ENCODE peak calls at places on chromosomes 12 and 14, in nine cellular contexts. Q is GM23338, Z is GM23248, D is hepatocyte, M is neural progenitor cell, K is MM.1S, P is HCT116, N is OCI-LY7, I is SK-N-SH. A is an unnamed sample.

GRCh38 chr14:64838656-64839055 is 41.1 kb downstream of the SPTB start:
- DNase-seq in Q (no peak), Z (no peak), D (peak), M (no peak), K (no peak), P (no peak), N (no peak), I (no peak), A (peak)

GRCh38 chr14:91249841-91250616 is 5.5 kb upstream of the GPR68 start:
- DNase-seq in Q (no peak), Z (peak), D (peak), M (peak), K (peak), P (no peak), N (peak), I (peak), A (peak)

GRCh38 chr12:69254046-69254445 is 14.7 kb downstream of the CPSF6 start:
- DNase-seq in Q (peak), Z (peak), D (peak), M (peak), K (peak), P (peak), N (peak), I (peak), A (peak)

GRCh38 chr14:73462815-73463214 is 4.5 kb upstream of the NUMB start:
- DNase-seq in Q (no peak), Z (peak), D (no peak), M (no peak), K (no peak), P (no peak), N (no peak), I (peak), A (no peak)

GRCh38 chr14:21647380-21647779 is 6.3 kb upstream of the OR4E2 start:
- DNase-seq in Q (no peak), Z (peak), D (no peak), M (no peak), K (no peak), P (no peak), N (no peak), I (no peak), A (no peak)

GRCh38 chr14:61460853-61461611 is 139.7 kb downstream of the PRKCH start:
- DNase-seq in Q (no peak), Z (peak), D (no peak), M (no peak), K (peak), P (no peak), N (no peak), I (no peak), A (peak)

GRCh38 chr12:66149702-66150398 is 19.3 kb upstream of the LLPH start:
- DNase-seq in Q (peak), Z (no peak), D (no peak), M (no peak), K (no peak), P (no peak), N (no peak), I (no peak), A (peak)

GRCh38 chr14:61557854-61558253 is 137.5 kb upstream of the HIF1A start:
- DNase-seq in Q (no peak), Z (no peak), D (no peak), M (no peak), K (no peak), P (no peak), N (no peak), I (no peak), A (no peak)

GRCh38 chr14:66476964-66477363 is 9.2 kb upstream of the CCDC196 start:
- DNase-seq in Q (no peak), Z (peak), D (no peak), M (no peak), K (no peak), P (no peak), N (no peak), I (peak), A (peak)

GRCh38 chr12:119715268-119715620 is 47.3 kb downstream of the PRKAB1 start:
- DNase-seq in Q (no peak), Z (no peak), D (no peak), M (no peak), K (no peak), P (no peak), N (no peak), I (no peak), A (peak)

GRCh38 chr12:89348894-89349669 is 3.2 kb downstream of the DUSP6 start:
- DNase-seq in Q (no peak), Z (peak), D (no peak), M (peak), K (peak), P (no peak), N (no peak), I (no peak), A (no peak)

GRCh38 chr14:65042731-65043372 is 56.2 kb downstream of the FNTB start:
- DNase-seq in Q (no peak), Z (no peak), D (no peak), M (no peak), K (no peak), P (no peak), N (no peak), I (no peak), A (no peak)

GRCh38 chr12:99111600-99111999 is 466.5 kb downstream of the APAF1 start:
- DNase-seq in Q (peak), Z (no peak), D (no peak), M (peak), K (no peak), P (no peak), N (no peak), I (no peak), A (peak)

GRCh38 chr12:99108924-99109323 is 463.8 kb downstream of the APAF1 start:
- DNase-seq in Q (peak), Z (no peak), D (no peak), M (no peak), K (no peak), P (no peak), N (no peak), I (no peak), A (no peak)

GRCh38 chr12:99110866-99111265 is 465.8 kb downstream of the APAF1 start:
- DNase-seq in Q (no peak), Z (no peak), D (no peak), M (no peak), K (no peak), P (no peak), N (no peak), I (no peak), A (no peak)

DNA sequence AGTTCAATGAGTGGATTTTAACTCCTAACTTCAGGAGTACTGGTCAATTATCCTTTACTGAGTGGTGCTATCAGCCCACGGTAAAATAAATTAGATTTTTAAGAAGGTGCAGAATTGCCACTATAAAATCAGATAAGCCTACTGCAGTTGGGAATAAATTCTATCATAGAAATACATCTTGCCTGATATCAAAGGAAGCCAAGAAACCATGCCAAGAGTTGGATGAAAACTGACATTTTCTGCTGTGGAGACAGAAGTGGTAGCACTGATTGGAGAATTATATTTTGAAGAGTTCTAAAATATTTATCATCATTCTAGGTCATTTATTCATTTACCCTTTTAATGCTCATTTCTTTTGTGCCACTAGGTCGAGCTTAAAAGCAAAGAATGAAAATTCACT is 465.1 kb downstream of the APAF1 start:
- DNase-seq in Q (no peak), Z (no peak), D (no peak), M (no peak), K (no peak), P (no peak), N (no peak), I (no peak), A (no peak)
- H3K4me2 ChIP-seq in Q (no peak), Z (no peak), D (no peak), M (no peak), K (no peak), P (no peak), N (no peak), I (no peak), A (no peak)

GRCh38 chr12:19273482-19274330 is 144.2 kb downstream of the PLEKHA5 start:
- DNase-seq in Q (no peak), Z (peak), D (peak), M (no peak), K (no peak), P (peak), N (no peak), I (peak), A (peak)
- TF ChIP-seq EZH2phosphoT487 in Q (no peak), Z (no peak), D (no peak), M (no peak), K (no peak), P (no peak), N (no peak), I (no peak), A (no peak)

GRCh38 chr12:120801146-120801545 is 75.5 kb downstream of the ACADS start:
- DNase-seq in Q (no peak), Z (no peak), D (peak), M (no peak), K (peak), P (no peak), N (peak), I (no peak), A (peak)
- H3K4me2 ChIP-seq in Q (peak), Z (no peak), D (no peak), M (no peak), K (peak), P (no peak), N (peak), I (no peak), A (no peak)

GRCh38 chr12:2893007-2893406 is 2.3 kb downstream of the TULP3 start:
- DNase-seq in Q (no peak), Z (peak), D (peak), M (no peak), K (no peak), P (no peak), N (no peak), I (no peak), A (peak)

GRCh38 chr12:2894961-2895360 is 4.3 kb downstream of the TULP3 start:
- DNase-seq in Q (peak), Z (peak), D (no peak), M (peak), K (no peak), P (no peak), N (no peak), I (peak), A (no peak)

GRCh38 chr12:2897418-2897817 is 6.7 kb downstream of the TULP3 start:
- DNase-seq in Q (no peak), Z (no peak), D (no peak), M (no peak), K (no peak), P (no peak), N (no peak), I (no peak), A (no peak)

GRCh38 chr12:2892246-2892645 is 1.6 kb downstream of the TULP3 start:
- DNase-seq in Q (no peak), Z (peak), D (no peak), M (no peak), K (no peak), P (no peak), N (no peak), I (no peak), A (no peak)

DNA sequence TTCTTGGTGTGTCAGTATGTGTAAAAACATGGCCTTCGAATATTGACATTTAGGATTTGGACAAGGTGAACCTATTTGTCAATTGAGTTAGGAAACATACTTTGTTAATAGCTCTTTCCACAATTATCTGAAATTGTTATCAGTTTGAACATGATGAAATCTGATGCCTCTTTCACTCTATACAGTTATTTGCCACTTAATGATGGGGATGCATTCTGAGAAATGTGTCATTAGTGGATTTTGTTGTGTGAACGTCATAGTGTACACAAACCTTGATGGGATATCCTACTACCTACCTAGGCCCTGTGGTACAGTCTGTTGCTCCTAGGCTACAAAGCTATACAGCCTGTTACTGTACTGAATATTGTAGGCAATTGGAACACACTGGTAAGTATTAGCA is 4.8 kb downstream of the TULP3 start:
- DNase-seq in Q (no peak), Z (peak), D (no peak), M (no peak), K (no peak), P (no peak), N (no peak), I (no peak), A (no peak)
- TF ChIP-seq EZH2phosphoT487 in Q (no peak), Z (no peak), D (no peak), M (no peak), K (no peak), P (no peak), N (no peak), I (no peak), A (no peak)

GRCh38 chr12:96239711-96240234 is 45.6 kb downstream of the ELK3 start:
- DNase-seq in Q (no peak), Z (peak), D (peak), M (no peak), K (no peak), P (no peak), N (no peak), I (peak), A (no peak)
- H3K4me2 ChIP-seq in Q (no peak), Z (peak), D (peak), M (no peak), K (no peak), P (no peak), N (no peak), I (peak), A (no peak)

DNA sequence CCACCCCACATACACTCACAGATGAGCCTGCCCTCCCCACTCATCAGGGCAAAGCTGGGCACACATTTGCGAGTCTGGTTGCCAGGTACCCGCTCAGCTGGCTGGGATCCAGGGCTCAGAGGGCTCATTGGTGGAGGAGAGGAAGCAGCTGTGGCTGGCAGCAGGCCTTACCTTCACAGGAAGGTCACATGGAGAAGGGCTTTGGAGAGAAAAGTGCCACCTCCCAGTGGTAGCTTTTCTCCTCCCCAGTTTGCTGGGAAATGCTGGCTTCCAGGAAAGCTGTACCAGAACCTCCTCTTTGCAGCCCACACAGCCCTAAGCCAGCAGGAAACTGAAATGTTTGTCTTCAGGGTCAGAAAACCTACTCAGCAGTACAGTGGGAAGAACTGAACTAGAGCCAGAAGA is 55.6 kb downstream of the LGMN start:
- DNase-seq in Q (no peak), Z (peak), D (no peak), M (no peak), K (peak), P (no peak), N (no peak), I (peak), A (peak)
- TF ChIP-seq EZH2phosphoT487 in Q (no peak), Z (no peak), D (no peak), M (no peak), K (no peak), P (no peak), N (no peak), I (no peak), A (no peak)

GRCh38 chr14:23068792-23069412 is 11.6 kb upstream of the CDH24 start:
- DNase-seq in Q (peak), Z (peak), D (peak), M (peak), K (peak), P (peak), N (peak), I (peak), A (peak)
- H3K4me2 ChIP-seq in Q (no peak), Z (peak), D (peak), M (peak), K (no peak), P (peak), N (peak), I (peak), A (peak)

DNA sequence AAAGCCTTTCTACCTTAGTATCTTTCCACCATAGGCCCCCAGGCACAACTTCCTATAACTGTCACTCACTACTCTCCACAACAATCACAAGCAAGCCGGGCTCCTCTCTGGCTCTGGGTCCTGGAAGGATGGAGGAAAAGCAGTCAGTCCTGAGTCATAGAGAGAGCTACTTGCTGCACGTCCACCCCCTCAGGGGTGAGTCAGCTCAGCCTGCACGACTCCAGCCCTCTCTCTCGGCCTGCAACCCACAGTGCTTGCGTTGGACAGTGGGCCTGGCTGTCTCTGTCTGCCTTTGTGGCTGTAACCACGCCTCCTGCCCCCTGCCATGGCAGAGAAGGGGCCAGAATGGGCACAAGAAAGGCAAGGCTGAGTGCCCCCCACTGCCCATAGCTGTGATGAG is 154.1 kb upstream of the FKBP4 start:
- DNase-seq in Q (no peak), Z (peak), D (peak), M (peak), K (no peak), P (peak), N (no peak), I (no peak), A (peak)
- TF ChIP-seq EZH2phosphoT487 in Q (no peak), Z (no peak), D (no peak), M (no peak), K (no peak), P (no peak), N (no peak), I (no peak), A (no peak)

GRCh38 chr12:56374726-56375597 is 12.3 kb upstream of the APOF start:
- DNase-seq in Q (no peak), Z (no peak), D (no peak), M (no peak), K (no peak), P (no peak), N (peak), I (no peak), A (peak)
- H3K4me2 ChIP-seq in Q (no peak), Z (no peak), D (no peak), M (no peak), K (peak), P (no peak), N (peak), I (no peak), A (no peak)

DNA sequence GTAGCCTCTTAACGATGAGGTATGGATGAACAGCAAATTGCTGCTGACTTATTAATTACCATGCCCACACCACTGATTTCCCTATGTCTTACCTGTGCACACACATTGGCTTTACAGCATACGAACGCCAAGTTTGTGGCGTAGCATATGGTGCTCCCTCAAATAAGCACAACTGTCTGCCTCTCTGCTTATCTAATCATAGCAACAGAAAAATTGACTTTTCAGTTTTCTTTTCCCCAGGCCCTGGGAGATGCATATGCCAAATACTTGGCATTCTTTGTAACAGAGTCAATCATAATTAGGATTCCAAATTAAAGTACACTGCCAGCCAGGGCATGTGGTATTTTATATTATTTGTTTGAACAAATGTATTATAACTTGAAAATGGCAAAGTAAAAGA is 625.5 kb downstream of the DIO2 start:
- DNase-seq in Q (no peak), Z (no peak), D (no peak), M (no peak), K (no peak), P (no peak), N (no peak), I (no peak), A (peak)
- TF ChIP-seq EZH2phosphoT487 in Q (no peak), Z (no peak), D (no peak), M (no peak), K (no peak), P (no peak), N (no peak), I (no peak), A (no peak)